ENCODE peak calls at places on chromosomes 7 and 10, in five cellular contexts. One of them, this sample, is unnamed.

GRCh38 chr7:68074242-68074641 is 1077.6 kb downstream of the TYW1 start:
- DNase-seq in retinal pigment epithelial cell: no peak
- DNase-seq in dorsolateral prefrontal cortex: no peak
- DNase-seq in fibroblast of mammary gland: no peak
- DNase-seq in AG04449: no peak
- DNase-seq in this sample: no peak

GRCh38 chr10:32951111-32951510 is 6.9 kb downstream of the ITGB1 start:
- DNase-seq in retinal pigment epithelial cell: no peak
- DNase-seq in dorsolateral prefrontal cortex: no peak
- DNase-seq in fibroblast of mammary gland: no peak
- DNase-seq in AG04449: no peak
- DNase-seq in this sample: peak

GRCh38 chr10:47257396-47258120 is 42.4 kb upstream of the GDF10 start:
- DNase-seq in retinal pigment epithelial cell: no peak
- DNase-seq in dorsolateral prefrontal cortex: no peak
- DNase-seq in fibroblast of mammary gland: peak
- DNase-seq in AG04449: no peak
- DNase-seq in this sample: peak

GRCh38 chr7:29297194-29297890 is 102.8 kb downstream of the CHN2 start:
- DNase-seq in retinal pigment epithelial cell: no peak
- DNase-seq in dorsolateral prefrontal cortex: no peak
- DNase-seq in fibroblast of mammary gland: no peak
- DNase-seq in AG04449: no peak
- DNase-seq in this sample: no peak

GRCh38 chr7:657565-658119 is 68.9 kb upstream of the DNAAF5 start:
- DNase-seq in retinal pigment epithelial cell: no peak
- DNase-seq in dorsolateral prefrontal cortex: peak
- DNase-seq in fibroblast of mammary gland: peak
- DNase-seq in AG04449: no peak
- DNase-seq in this sample: peak

GRCh38 chr10:42609872-42610271 is 28.5 kb downstream of the ZNF33B start:
- DNase-seq in retinal pigment epithelial cell: no peak
- DNase-seq in dorsolateral prefrontal cortex: no peak
- DNase-seq in fibroblast of mammary gland: no peak
- DNase-seq in AG04449: no peak
- DNase-seq in this sample: no peak

GRCh38 chr10:113142601-113143000 is 192.6 kb downstream of the TCF7L2 start:
- DNase-seq in retinal pigment epithelial cell: no peak
- DNase-seq in dorsolateral prefrontal cortex: no peak
- DNase-seq in fibroblast of mammary gland: no peak
- DNase-seq in AG04449: no peak
- DNase-seq in this sample: no peak

GRCh38 chr10:101138788-101139420 is 7.8 kb downstream of the TLX1 start:
- DNase-seq in retinal pigment epithelial cell: no peak
- DNase-seq in dorsolateral prefrontal cortex: no peak
- DNase-seq in fibroblast of mammary gland: no peak
- DNase-seq in AG04449: no peak
- DNase-seq in this sample: no peak

GRCh38 chr7:35865287-35865686 is 64.4 kb downstream of the SEPTIN7 start:
- DNase-seq in retinal pigment epithelial cell: no peak
- DNase-seq in dorsolateral prefrontal cortex: no peak
- DNase-seq in fibroblast of mammary gland: no peak
- DNase-seq in AG04449: no peak
- DNase-seq in this sample: no peak

GRCh38 chr10:97765201-97765600 is 6.6 kb downstream of the SFRP5 start:
- DNase-seq in retinal pigment epithelial cell: no peak
- DNase-seq in dorsolateral prefrontal cortex: no peak
- DNase-seq in fibroblast of mammary gland: no peak
- DNase-seq in AG04449: no peak
- DNase-seq in this sample: no peak

GRCh38 chr7:23680417-23681405 is 712 bp downstream of the FAM221A start:
- DNase-seq in retinal pigment epithelial cell: no peak
- DNase-seq in dorsolateral prefrontal cortex: peak
- DNase-seq in fibroblast of mammary gland: peak
- DNase-seq in AG04449: no peak
- DNase-seq in this sample: peak

GRCh38 chr10:132302421-132302820 is 5.3 kb downstream of the STK32C start:
- DNase-seq in retinal pigment epithelial cell: no peak
- DNase-seq in dorsolateral prefrontal cortex: no peak
- DNase-seq in fibroblast of mammary gland: no peak
- DNase-seq in AG04449: no peak
- DNase-seq in this sample: no peak

GRCh38 chr10:133453516-133454203 is at the start of gene SCART1:
- DNase-seq in retinal pigment epithelial cell: no peak
- DNase-seq in dorsolateral prefrontal cortex: no peak
- DNase-seq in fibroblast of mammary gland: no peak
- DNase-seq in AG04449: no peak
- DNase-seq in this sample: no peak

GRCh38 chr10:15365690-15366089 is 5.4 kb downstream of the FAM171A1 start:
- DNase-seq in retinal pigment epithelial cell: no peak
- DNase-seq in dorsolateral prefrontal cortex: no peak
- DNase-seq in fibroblast of mammary gland: no peak
- DNase-seq in AG04449: no peak
- DNase-seq in this sample: no peak

GRCh38 chr10:49625411-49625810 is 11.6 kb downstream of the CHAT start:
- DNase-seq in retinal pigment epithelial cell: no peak
- DNase-seq in dorsolateral prefrontal cortex: no peak
- DNase-seq in fibroblast of mammary gland: no peak
- DNase-seq in AG04449: no peak
- DNase-seq in this sample: no peak

GRCh38 chr7:101173752-101174244 is 6.3 kb downstream of the NAT16 start:
- DNase-seq in retinal pigment epithelial cell: no peak
- DNase-seq in dorsolateral prefrontal cortex: no peak
- DNase-seq in fibroblast of mammary gland: peak
- DNase-seq in AG04449: no peak
- DNase-seq in this sample: no peak

GRCh38 chr10:66822801-66823200 is 103.0 kb upstream of the LRRTM3 start:
- DNase-seq in retinal pigment epithelial cell: no peak
- DNase-seq in dorsolateral prefrontal cortex: no peak
- DNase-seq in fibroblast of mammary gland: no peak
- DNase-seq in AG04449: no peak
- DNase-seq in this sample: no peak

GRCh38 chr10:78510566-78511323 is 477.1 kb downstream of the RPS24 start:
- DNase-seq in retinal pigment epithelial cell: no peak
- DNase-seq in dorsolateral prefrontal cortex: no peak
- DNase-seq in fibroblast of mammary gland: no peak
- DNase-seq in AG04449: no peak
- DNase-seq in this sample: peak

GRCh38 chr7:44958645-44959344 is 20.0 kb downstream of the MYO1G start:
- DNase-seq in retinal pigment epithelial cell: no peak
- DNase-seq in dorsolateral prefrontal cortex: no peak
- DNase-seq in fibroblast of mammary gland: peak
- DNase-seq in AG04449: no peak
- DNase-seq in this sample: peak

GRCh38 chr10:35564276-35564982 is 40.7 kb upstream of the GJD4 start:
- DNase-seq in retinal pigment epithelial cell: no peak
- DNase-seq in dorsolateral prefrontal cortex: no peak
- DNase-seq in fibroblast of mammary gland: peak
- DNase-seq in AG04449: no peak
- DNase-seq in this sample: peak

GRCh38 chr10:99659031-99659867 is at the start of gene ENTPD7:
- DNase-seq in retinal pigment epithelial cell: peak
- DNase-seq in dorsolateral prefrontal cortex: peak
- DNase-seq in fibroblast of mammary gland: peak
- DNase-seq in AG04449: peak
- DNase-seq in this sample: peak
- TF ChIP-seq CTCF in retinal pigment epithelial cell: no peak
- TF ChIP-seq CTCF in dorsolateral prefrontal cortex: peak
- TF ChIP-seq CTCF in fibroblast of mammary gland: no peak
- TF ChIP-seq CTCF in AG04449: peak
- TF ChIP-seq CTCF in this sample: no peak

DNA sequence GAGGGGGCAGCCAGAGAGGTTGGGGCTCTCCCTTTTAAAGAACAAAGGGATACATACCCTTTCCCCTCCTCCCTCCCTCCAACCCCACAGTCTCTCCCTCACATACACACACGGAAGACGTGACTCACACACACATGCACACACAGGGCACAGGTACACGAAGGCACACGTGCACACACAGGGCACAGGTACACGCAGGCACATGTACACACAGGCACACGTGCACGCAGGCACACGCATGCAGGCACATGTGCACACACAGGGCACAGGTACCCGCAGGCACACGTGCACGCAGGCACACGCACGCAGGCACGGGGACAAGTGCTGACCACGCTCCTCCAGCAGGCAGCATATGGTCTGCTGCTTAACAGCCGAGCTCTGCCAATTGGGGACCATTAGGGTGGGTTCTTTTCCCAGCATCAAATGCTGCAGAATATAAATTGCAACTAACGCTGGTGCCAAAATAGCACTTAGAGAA is 55.0 kb upstream of the TNRC18 start:
- DNase-seq in retinal pigment epithelial cell: no peak
- DNase-seq in dorsolateral prefrontal cortex: no peak
- DNase-seq in fibroblast of mammary gland: no peak
- DNase-seq in AG04449: no peak
- DNase-seq in this sample: no peak
- H3K4me3 ChIP-seq in retinal pigment epithelial cell: peak
- H3K4me3 ChIP-seq in dorsolateral prefrontal cortex: peak
- H3K4me3 ChIP-seq in fibroblast of mammary gland: no peak
- H3K4me3 ChIP-seq in AG04449: no peak
- H3K4me3 ChIP-seq in this sample: peak

GRCh38 chr7:33220231-33220630 is 90.9 kb downstream of the BBS9 start:
- DNase-seq in retinal pigment epithelial cell: no peak
- DNase-seq in dorsolateral prefrontal cortex: no peak
- DNase-seq in fibroblast of mammary gland: no peak
- DNase-seq in AG04449: no peak
- DNase-seq in this sample: no peak
- TF ChIP-seq CTCF in retinal pigment epithelial cell: no peak
- TF ChIP-seq CTCF in dorsolateral prefrontal cortex: no peak
- TF ChIP-seq CTCF in fibroblast of mammary gland: no peak
- TF ChIP-seq CTCF in AG04449: no peak
- TF ChIP-seq CTCF in this sample: no peak

DNA sequence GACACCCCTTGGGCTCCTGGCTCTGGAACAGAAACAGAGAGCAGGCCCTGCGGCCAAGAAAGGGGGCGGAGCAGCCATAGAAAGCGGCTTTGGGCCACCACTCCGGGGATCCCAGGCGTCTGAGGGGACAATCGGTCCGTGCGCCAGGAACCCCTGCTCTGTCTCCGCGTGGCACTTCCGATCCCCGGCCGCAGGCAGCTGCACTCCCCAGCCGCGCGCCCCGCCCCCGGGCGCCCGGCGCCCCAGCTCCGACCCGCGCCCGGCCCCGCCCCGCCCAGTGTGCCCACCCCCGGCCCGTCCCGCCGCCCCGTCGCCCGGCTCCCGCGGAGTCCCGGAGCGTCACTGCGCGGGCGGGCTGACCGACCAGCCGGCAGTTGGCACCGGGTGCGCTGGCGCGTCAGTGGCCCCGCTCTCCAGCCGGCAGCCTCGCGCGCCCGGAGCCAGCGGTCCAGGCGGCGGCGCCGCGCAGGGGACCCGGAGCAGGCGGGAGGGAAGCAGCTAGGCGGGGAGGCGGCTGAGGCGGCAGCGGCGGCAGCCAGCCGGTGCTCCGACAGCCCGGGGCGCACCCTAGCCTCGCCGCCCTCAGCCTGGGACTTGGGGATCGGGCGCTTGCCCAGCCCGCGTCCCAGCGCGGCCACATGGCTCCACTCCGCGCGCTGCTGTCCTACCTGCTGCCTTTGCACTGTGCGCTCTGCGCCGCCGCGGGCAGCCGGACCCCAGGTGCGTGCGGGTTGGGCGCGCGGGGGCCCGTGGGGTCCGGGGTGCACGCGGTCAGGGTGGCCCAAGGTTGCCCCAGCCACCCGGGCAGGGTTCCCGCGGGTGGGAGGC is at the start of gene ADAMTS14:
- DNase-seq in retinal pigment epithelial cell: no peak
- DNase-seq in dorsolateral prefrontal cortex: peak
- DNase-seq in fibroblast of mammary gland: peak
- DNase-seq in AG04449: no peak
- DNase-seq in this sample: peak
- H3K4me3 ChIP-seq in retinal pigment epithelial cell: peak
- H3K4me3 ChIP-seq in dorsolateral prefrontal cortex: peak
- H3K4me3 ChIP-seq in fibroblast of mammary gland: peak
- H3K4me3 ChIP-seq in AG04449: peak
- H3K4me3 ChIP-seq in this sample: peak

DNA sequence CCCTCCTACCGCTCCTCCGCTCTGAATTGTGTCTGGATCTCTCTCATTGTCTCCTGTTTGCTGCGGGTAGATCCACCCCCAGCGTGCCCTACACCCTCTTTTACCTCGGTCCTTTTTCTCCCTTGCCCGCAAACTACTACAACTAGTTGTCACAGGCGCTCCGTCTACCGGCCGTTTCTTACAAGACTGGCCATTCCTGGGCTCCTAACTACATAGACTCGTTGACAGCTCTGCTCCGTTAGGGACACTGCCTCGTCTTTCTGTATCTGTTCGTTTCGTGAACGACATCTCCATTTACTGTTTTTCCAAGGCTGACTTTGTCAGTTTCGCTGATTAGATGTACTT is 793 bp downstream of the TAF3 start:
- DNase-seq in retinal pigment epithelial cell: peak
- DNase-seq in dorsolateral prefrontal cortex: peak
- DNase-seq in fibroblast of mammary gland: peak
- DNase-seq in AG04449: no peak
- DNase-seq in this sample: peak
- TF ChIP-seq CTCF in retinal pigment epithelial cell: peak
- TF ChIP-seq CTCF in dorsolateral prefrontal cortex: no peak
- TF ChIP-seq CTCF in fibroblast of mammary gland: peak
- TF ChIP-seq CTCF in AG04449: peak
- TF ChIP-seq CTCF in this sample: peak

GRCh38 chr7:116582164-116582732 is 57.4 kb downstream of the CAV1 start:
- DNase-seq in retinal pigment epithelial cell: no peak
- DNase-seq in dorsolateral prefrontal cortex: no peak
- DNase-seq in fibroblast of mammary gland: peak
- DNase-seq in AG04449: no peak
- DNase-seq in this sample: peak

GRCh38 chr7:116584721-116585120 is 59.9 kb downstream of the CAV1 start:
- DNase-seq in retinal pigment epithelial cell: no peak
- DNase-seq in dorsolateral prefrontal cortex: no peak
- DNase-seq in fibroblast of mammary gland: no peak
- DNase-seq in AG04449: no peak
- DNase-seq in this sample: no peak

GRCh38 chr7:116582806-116583444 is 58.1 kb downstream of the CAV1 start:
- DNase-seq in retinal pigment epithelial cell: no peak
- DNase-seq in dorsolateral prefrontal cortex: no peak
- DNase-seq in fibroblast of mammary gland: peak
- DNase-seq in AG04449: peak
- DNase-seq in this sample: peak

GRCh38 chr7:116585392-116585791 is 60.6 kb downstream of the CAV1 start:
- DNase-seq in retinal pigment epithelial cell: no peak
- DNase-seq in dorsolateral prefrontal cortex: no peak
- DNase-seq in fibroblast of mammary gland: no peak
- DNase-seq in AG04449: no peak
- DNase-seq in this sample: no peak

GRCh38 chr7:116583653-116584052 is 58.8 kb downstream of the CAV1 start:
- DNase-seq in retinal pigment epithelial cell: no peak
- DNase-seq in dorsolateral prefrontal cortex: no peak
- DNase-seq in fibroblast of mammary gland: no peak
- DNase-seq in AG04449: no peak
- DNase-seq in this sample: peak
- H3K4me3 ChIP-seq in retinal pigment epithelial cell: no peak
- H3K4me3 ChIP-seq in dorsolateral prefrontal cortex: no peak
- H3K4me3 ChIP-seq in fibroblast of mammary gland: no peak
- H3K4me3 ChIP-seq in AG04449: no peak
- H3K4me3 ChIP-seq in this sample: no peak

GRCh38 chr10:88835910-88836221 is 15.8 kb downstream of the ANKRD22 start:
- DNase-seq in retinal pigment epithelial cell: no peak
- DNase-seq in dorsolateral prefrontal cortex: no peak
- DNase-seq in fibroblast of mammary gland: no peak
- DNase-seq in AG04449: no peak
- DNase-seq in this sample: no peak
- TF ChIP-seq CTCF in retinal pigment epithelial cell: no peak
- TF ChIP-seq CTCF in dorsolateral prefrontal cortex: no peak
- TF ChIP-seq CTCF in fibroblast of mammary gland: no peak
- TF ChIP-seq CTCF in AG04449: no peak
- TF ChIP-seq CTCF in this sample: no peak

GRCh38 chr7:139582671-139583155 is 59.2 kb downstream of the CLEC2L start:
- DNase-seq in retinal pigment epithelial cell: no peak
- DNase-seq in dorsolateral prefrontal cortex: no peak
- DNase-seq in fibroblast of mammary gland: no peak
- DNase-seq in AG04449: no peak
- DNase-seq in this sample: no peak
- H3K4me3 ChIP-seq in retinal pigment epithelial cell: no peak
- H3K4me3 ChIP-seq in dorsolateral prefrontal cortex: no peak
- H3K4me3 ChIP-seq in fibroblast of mammary gland: no peak
- H3K4me3 ChIP-seq in AG04449: no peak
- H3K4me3 ChIP-seq in this sample: no peak

This sample was measured in fibroblast of villous mesenchyme.